ENCODE peak calls at places on chromosome 18, in six cellular contexts. M, I, Z, L, Q and C are unnamed samples.
A peak's percentile ranks its signal among the peaks of the same experiment; 100 is the strongest.

GRCh38 chr18:32446780-32447179 is 23.9 kb downstream of the GAREM1 start:
- DNase-seq in M (no peak), I (no peak), Z (no peak), L (no peak), Q (no peak), C (no peak)

GRCh38 chr18:37986665-37987064 is 421.1 kb upstream of the CELF4 start:
- DNase-seq in M (no peak), I (no peak), Z (no peak), L (no peak), Q (no peak), C (no peak)

GRCh38 chr18:43161528-43161927 is 46.0 kb upstream of the RIT2 start:
- DNase-seq in M (no peak), I (no peak), Z (no peak), L (no peak), Q (no peak), C (no peak)

GRCh38 chr18:79848579-79849327 is 51.0 kb downstream of the KCNG2 start:
- DNase-seq in M (no peak), I (no peak), Z (no peak), L (no peak), Q (no peak), C (peak; percentile 59)

GRCh38 chr18:14914126-14914525 is 166.2 kb downstream of the ANKRD30B start:
- DNase-seq in M (no peak), I (no peak), Z (no peak), L (no peak), Q (no peak), C (no peak)

GRCh38 chr18:76923485-76924085 is 101.2 kb downstream of the ZNF236 start:
- DNase-seq in M (peak; percentile 61), I (peak; percentile 21), Z (no peak), L (no peak), Q (no peak), C (no peak)

GRCh38 chr18:44594779-44595467 is 85.8 kb upstream of the SETBP1 start:
- DNase-seq in M (no peak), I (no peak), Z (no peak), L (no peak), Q (no peak), C (no peak)

GRCh38 chr18:67417864-67418523 is 98.5 kb downstream of the DSEL start:
- DNase-seq in M (peak; percentile 39), I (peak; percentile 13), Z (no peak), L (no peak), Q (no peak), C (no peak)

GRCh38 chr18:45365835-45366234 is 249.4 kb upstream of the SLC14A2 start:
- DNase-seq in M (no peak), I (no peak), Z (no peak), L (no peak), Q (no peak), C (no peak)

GRCh38 chr18:40355701-40356100 is 1599.3 kb upstream of the PIK3C3 start:
- DNase-seq in M (no peak), I (no peak), Z (no peak), L (no peak), Q (no peak), C (no peak)

GRCh38 chr18:80009661-80010550 is 21.5 kb upstream of the TXNL4A start:
- DNase-seq in M (peak; percentile 82), I (peak; percentile 54), Z (peak; percentile 79), L (peak; percentile 72), Q (peak; percentile 75), C (peak; percentile 92)

GRCh38 chr18:35171315-35171987 is 69.4 kb upstream of the ZNF397 start:
- DNase-seq in M (no peak), I (peak; percentile 44), Z (no peak), L (no peak), Q (no peak), C (no peak)

GRCh38 chr18:31880186-31880898 is 62.6 kb downstream of the TRAPPC8 start:
- DNase-seq in M (no peak), I (no peak), Z (no peak), L (no peak), Q (no peak), C (no peak)

GRCh38 chr18:3500016-3500415 is 50.0 kb downstream of the TGIF1 start:
- DNase-seq in M (no peak), I (no peak), Z (no peak), L (no peak), Q (no peak), C (no peak)

GRCh38 chr18:74468547-74469014 is 11.5 kb upstream of the DIPK1C start:
- DNase-seq in M (no peak), I (no peak), Z (no peak), L (no peak), Q (no peak), C (no peak)

GRCh38 chr18:60984496-60984895 is 348.7 kb upstream of the CDH20 start:
- DNase-seq in M (no peak), I (no peak), Z (no peak), L (no peak), Q (no peak), C (no peak)

DNA sequence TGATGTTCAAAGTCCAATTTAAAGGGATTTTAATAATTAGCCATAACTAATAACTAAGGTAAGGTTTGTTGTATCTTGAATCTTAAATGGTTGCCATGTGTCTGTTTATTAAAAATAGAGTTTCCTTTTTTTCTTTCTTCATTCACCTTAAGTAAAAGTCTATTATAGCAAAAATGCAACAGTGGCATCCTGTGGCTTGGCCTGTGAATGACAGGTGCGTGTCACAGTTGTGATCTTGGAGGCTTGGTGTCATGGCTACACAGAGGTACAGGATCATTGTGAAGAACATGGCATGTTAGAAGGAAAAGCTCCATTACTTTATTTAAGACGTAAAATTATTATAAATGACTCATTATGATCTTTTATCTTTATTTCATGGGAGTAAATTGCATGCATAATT is 246.1 kb downstream of the BCL2 start:
- DNase-seq in M (peak; percentile 21), I (no peak), Z (no peak), L (no peak), Q (no peak), C (no peak)
- TF ChIP-seq CTCF in M (no peak), I (peak; percentile 18), Z (no peak), L (no peak), Q (no peak), C (no peak)

GRCh38 chr18:48544116-48544515 is 5.3 kb downstream of the CTIF start:
- DNase-seq in M (no peak), I (no peak), Z (no peak), L (no peak), Q (no peak), C (no peak)
- H3K4me1 ChIP-seq in M (peaks cover 69% of the 10 kb centered on the region), I (peaks cover 63% of the 10 kb centered on the region), Z (peaks cover 75% of the 10 kb centered on the region), L (peaks cover 73% of the 10 kb centered on the region), Q (peaks cover 100% of the 10 kb centered on the region), C (peaks cover 78% of the 10 kb centered on the region)

GRCh38 chr18:11932393-11932792 is 24.3 kb upstream of the MPPE1 start:
- DNase-seq in M (no peak), I (no peak), Z (no peak), L (no peak), Q (no peak), C (no peak)
- TF ChIP-seq CTCF in M (no peak), I (no peak), Z (no peak), L (no peak), Q (no peak), C (no peak)

DNA sequence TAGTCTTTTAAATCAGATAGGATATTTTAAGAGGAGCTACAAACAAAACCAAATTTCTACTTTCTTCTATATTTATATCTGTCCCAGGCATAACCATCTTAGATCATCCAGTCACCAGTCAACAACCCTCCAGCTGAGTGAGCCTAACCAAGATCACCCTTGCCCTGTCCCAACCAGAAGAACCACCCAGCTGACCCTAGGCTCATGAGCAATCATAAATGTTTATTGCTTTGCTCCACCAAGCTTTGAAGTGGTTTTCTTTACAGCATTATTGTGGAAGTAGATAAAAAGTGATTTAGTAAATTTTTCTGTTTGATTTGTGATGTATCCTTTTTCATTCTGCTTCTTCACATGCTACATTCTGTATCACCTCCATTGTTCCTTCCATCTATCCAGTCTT is 167.2 kb upstream of the PIEZO2 start:
- DNase-seq in M (no peak), I (no peak), Z (no peak), L (no peak), Q (no peak), C (no peak)
- H3K4me1 ChIP-seq in M (no peaks in the 10 kb centered on the region), I (no peaks in the 10 kb centered on the region), Z (no peaks in the 10 kb centered on the region), L (no peaks in the 10 kb centered on the region), Q (no peaks in the 10 kb centered on the region), C (peaks cover 9% of the 10 kb centered on the region)

DNA sequence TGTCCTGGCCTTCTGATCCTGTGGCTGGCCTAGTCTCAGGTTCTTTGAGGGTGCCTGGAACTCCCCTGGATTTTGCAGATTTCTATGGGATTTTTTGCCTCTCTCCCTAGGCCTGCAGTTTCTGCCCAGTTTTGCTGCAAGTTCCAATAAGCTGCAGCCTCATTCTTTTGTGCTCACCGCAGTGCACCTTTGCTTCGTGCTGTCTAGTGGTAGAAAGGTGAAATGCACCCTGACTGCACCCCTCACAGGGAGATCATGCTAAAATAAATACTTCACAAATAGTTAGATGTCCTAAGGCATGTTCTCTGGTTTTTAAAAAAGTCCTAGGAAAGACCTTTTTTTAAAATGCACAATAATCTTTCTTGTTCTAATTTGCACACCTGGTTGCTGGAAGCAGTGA is 72.5 kb downstream of the GNAL start:
- DNase-seq in M (peak; percentile 18), I (peak; percentile 38), Z (no peak), L (no peak), Q (no peak), C (no peak)
- TF ChIP-seq CTCF in M (no peak), I (peak; percentile 35), Z (no peak), L (no peak), Q (peak; percentile 31), C (no peak)

GRCh38 chr18:24517554-24517953 is 57.1 kb downstream of the HRH4 start:
- DNase-seq in M (no peak), I (no peak), Z (no peak), L (no peak), Q (no peak), C (no peak)
- H3K4me1 ChIP-seq in M (no peaks in the 10 kb centered on the region), I (no peaks in the 10 kb centered on the region), Z (no peaks in the 10 kb centered on the region), L (no peaks in the 10 kb centered on the region), Q (no peaks in the 10 kb centered on the region), C (no peaks in the 10 kb centered on the region)